ENCODE peak calls at places on chromosomes 13 and 19, in six cellular contexts. X, O, P, K, Q and D are unnamed samples.

GRCh38 chr13:48892311-48892710 is 83.4 kb upstream of the FNDC3A start:
- DNase-seq in X (no peak), O (no peak), P (peak; percentile 59), K (no peak), Q (no peak), D (no peak)

GRCh38 chr19:18417250-18418033 is 1.8 kb upstream of the SSBP4 start:
- DNase-seq in X (no peak), O (no peak), P (no peak), K (no peak), Q (peak; percentile 90), D (no peak)

GRCh38 chr13:35512271-35512920 is 35.9 kb upstream of the MAB21L1 start:
- DNase-seq in X (no peak), O (no peak), P (no peak), K (no peak), Q (no peak), D (no peak)

GRCh38 chr13:50158385-50159165 is 143.3 kb downstream of the KCNRG start:
- DNase-seq in X (no peak), O (no peak), P (no peak), K (no peak), Q (no peak), D (no peak)

GRCh38 chr13:36432106-36432544 is at the start of gene CCNA1:
- DNase-seq in X (peak; percentile 69), O (peak; percentile 25), P (no peak), K (no peak), Q (peak; percentile 10), D (no peak)

GRCh38 chr13:105642511-105642958 is 892.9 kb downstream of the EFNB2 start:
- DNase-seq in X (no peak), O (no peak), P (no peak), K (no peak), Q (no peak), D (no peak)

GRCh38 chr19:12703056-12703455 is 6.6 kb upstream of the FBXW9 start:
- DNase-seq in X (peak; percentile 82), O (no peak), P (peak; percentile 57), K (no peak), Q (peak; percentile 89), D (no peak)

GRCh38 chr13:73872397-73872796 is 261.8 kb downstream of the KLF12 start:
- DNase-seq in X (no peak), O (no peak), P (no peak), K (no peak), Q (no peak), D (no peak)

GRCh38 chr19:4583961-4584669 is 24.6 kb upstream of the SEMA6B start:
- DNase-seq in X (no peak), O (no peak), P (no peak), K (no peak), Q (peak; percentile 75), D (no peak)

GRCh38 chr19:41189425-41190065 is 3.5 kb upstream of the CYP2S1 start:
- DNase-seq in X (peak; percentile 85), O (no peak), P (no peak), K (no peak), Q (no peak), D (no peak)

GRCh38 chr19:2702170-2703076 is at the start of gene GNG7:
- DNase-seq in X (no peak), O (peak; percentile 97), P (peak; percentile 68), K (peak; percentile 93), Q (peak; percentile 100), D (peak; percentile 99)

GRCh38 chr13:49023441-49023840 is 47.7 kb downstream of the FNDC3A start:
- DNase-seq in X (no peak), O (no peak), P (peak; percentile 2), K (no peak), Q (no peak), D (no peak)

GRCh38 chr19:12913871-12914690 is 5.0 kb downstream of the SYCE2 start:
- DNase-seq in X (no peak), O (no peak), P (no peak), K (no peak), Q (no peak), D (peak; percentile 51)

GRCh38 chr13:92553470-92554114 is 673.0 kb upstream of the GPC6 start:
- DNase-seq in X (no peak), O (no peak), P (no peak), K (no peak), Q (no peak), D (no peak)

GRCh38 chr19:13585512-13585911 is 79.2 kb upstream of the CACNA1A start:
- DNase-seq in X (no peak), O (no peak), P (no peak), K (no peak), Q (no peak), D (no peak)

GRCh38 chr13:66915596-66916185 is 314.4 kb downstream of the PCDH9 start:
- DNase-seq in X (no peak), O (no peak), P (no peak), K (no peak), Q (no peak), D (no peak)

GRCh38 chr13:26423634-26424033 is 133.8 kb upstream of the WASF3 start:
- DNase-seq in X (no peak), O (no peak), P (no peak), K (no peak), Q (no peak), D (no peak)

GRCh38 chr13:94710881-94711560 is 1.3 kb downstream of the SOX21 start:
- DNase-seq in X (no peak), O (no peak), P (no peak), K (no peak), Q (peak; percentile 62), D (peak; percentile 58)

GRCh38 chr13:112454648-112455334 is 78.6 kb downstream of the SPACA7 start:
- DNase-seq in X (no peak), O (no peak), P (no peak), K (no peak), Q (no peak), D (no peak)

GRCh38 chr13:89514534-89515312 is 1832.8 kb upstream of the MIR17HG start:
- DNase-seq in X (peak; percentile 33), O (no peak), P (no peak), K (no peak), Q (no peak), D (no peak)

GRCh38 chr13:108332791-108333190 is 63.3 kb downstream of the TNFSF13B start:
- DNase-seq in X (no peak), O (no peak), P (no peak), K (no peak), Q (no peak), D (no peak)

GRCh38 chr19:15374796-15375440 is 4.7 kb downstream of the AKAP8 start:
- DNase-seq in X (no peak), O (no peak), P (no peak), K (no peak), Q (no peak), D (no peak)

GRCh38 chr13:37326319-37326718 is 220.9 kb upstream of the CSNK1A1L start:
- DNase-seq in X (no peak), O (no peak), P (no peak), K (no peak), Q (no peak), D (no peak)

GRCh38 chr13:66803013-66803739 is 427.0 kb downstream of the PCDH9 start:
- DNase-seq in X (no peak), O (no peak), P (no peak), K (no peak), Q (no peak), D (no peak)

GRCh38 chr13:67223024-67223423 is 7.1 kb downstream of the PCDH9 start:
- DNase-seq in X (no peak), O (no peak), P (no peak), K (no peak), Q (no peak), D (no peak)

GRCh38 chr13:97254809-97255208 is 32.7 kb downstream of the MBNL2 start:
- DNase-seq in X (no peak), O (no peak), P (peak; percentile 93), K (no peak), Q (no peak), D (no peak)
- TF ChIP-seq POLR2AphosphoS5 in X (no peak), O (no peak), P (peak; percentile 58), K (no peak), Q (no peak), D (no peak)

DNA sequence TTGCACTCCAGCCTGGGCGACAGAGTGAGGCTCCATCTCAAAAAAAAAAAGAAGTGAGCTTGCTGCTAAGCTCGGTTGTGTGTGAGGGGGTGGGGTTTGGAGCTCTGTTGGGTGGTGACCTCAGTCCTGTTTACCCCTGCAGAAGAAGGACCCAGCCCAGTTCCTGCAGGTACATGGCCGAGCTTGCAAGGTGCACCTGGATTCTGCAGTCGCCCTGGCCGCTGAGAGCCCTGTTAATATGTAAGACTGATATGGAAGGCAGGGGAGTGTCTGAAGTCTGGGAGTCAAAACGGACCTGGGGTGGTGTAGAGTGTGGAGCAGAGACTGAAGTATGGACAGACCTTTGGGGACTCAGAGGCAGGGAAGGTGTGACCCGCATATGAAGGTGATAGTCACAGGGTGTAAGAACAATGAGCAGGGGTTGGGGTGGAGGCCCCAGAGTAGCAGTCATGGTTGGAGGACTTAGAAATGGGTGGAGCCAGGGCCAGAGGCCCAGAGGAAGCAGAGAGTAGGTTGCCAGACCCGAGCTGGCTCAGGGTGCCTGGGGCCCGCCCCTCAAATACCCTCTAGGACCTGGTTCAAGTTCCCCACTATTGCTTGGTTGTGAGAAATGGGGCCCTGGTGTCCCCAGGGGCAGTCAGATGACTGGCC is 13.2 kb downstream of the CLASRP start:
- DNase-seq in X (no peak), O (peak; percentile 85), P (no peak), K (no peak), Q (no peak), D (no peak)
- TF ChIP-seq POLR2A in X (no peak), O (no peak), P (no peak), K (no peak), Q (no peak), D (no peak)

GRCh38 chr13:33033361-33033812 is 17.2 kb downstream of the KL start:
- DNase-seq in X (no peak), O (no peak), P (no peak), K (no peak), Q (no peak), D (no peak)
- TF ChIP-seq POLR2AphosphoS5 in X (no peak), O (no peak), P (no peak), K (no peak), Q (no peak), D (no peak)

GRCh38 chr19:53132231-53132991 is at the start of gene ZNF415:
- DNase-seq in X (peak; percentile 38), O (peak; percentile 81), P (no peak), K (peak; percentile 88), Q (no peak), D (peak; percentile 39)
- TF ChIP-seq POLR2A in X (no peak), O (no peak), P (no peak), K (peak; percentile 35), Q (no peak), D (no peak)

GRCh38 chr13:28373803-28374202 is 121.1 kb downstream of the FLT1 start:
- DNase-seq in X (no peak), O (no peak), P (no peak), K (no peak), Q (no peak), D (no peak)
- TF ChIP-seq POLR2AphosphoS5 in X (no peak), O (no peak), P (no peak), K (no peak), Q (no peak), D (no peak)

GRCh38 chr19:57709616-57710015 is 612 bp upstream of the ZNF154 start:
- DNase-seq in X (no peak), O (no peak), P (no peak), K (no peak), Q (no peak), D (no peak)

GRCh38 chr19:57712222-57712621 is 3.2 kb upstream of the ZNF154 start:
- DNase-seq in X (no peak), O (no peak), P (no peak), K (no peak), Q (no peak), D (no peak)

GRCh38 chr19:57706346-57706745 is 2.7 kb downstream of the ZNF154 start:
- DNase-seq in X (no peak), O (no peak), P (no peak), K (no peak), Q (no peak), D (no peak)

GRCh38 chr19:57708641-57709354 is at the start of gene ZNF154:
- DNase-seq in X (peak; percentile 65), O (no peak), P (no peak), K (peak; percentile 30), Q (no peak), D (peak; percentile 56)
- TF ChIP-seq POLR2A in X (peak; percentile 53), O (no peak), P (no peak), K (no peak), Q (no peak), D (peak; percentile 45)